ENCODE peak calls at places on chromosome 1, in five cellular contexts. F is germinal center, P is right lobe of liver, Y is GDM1, M is left cardiac atrium. N is an unnamed sample.

GRCh38 chr1:172002725-172003345 is 161.5 kb downstream of the DNM3 start:
- DNase-seq in Y (no peak), M (no peak), P (no peak), F (peak), N (peak)

GRCh38 chr1:50060279-50060678 is 36.5 kb upstream of the AGBL4 start:
- DNase-seq in P (no peak), F (no peak), M (no peak), Y (no peak), N (peak)

GRCh38 chr1:24872446-24872845 is 57.6 kb downstream of the RUNX3 start:
- DNase-seq in M (no peak), F (no peak), Y (peak), P (no peak), N (no peak)

GRCh38 chr1:146020058-146020738 is 1.3 kb downstream of the HJV start:
- DNase-seq in M (no peak), P (peak), Y (no peak), F (no peak), N (no peak)

GRCh38 chr1:99503276-99503747 is 142.6 kb upstream of the PALMD start:
- DNase-seq in M (peak), P (no peak), F (no peak), Y (no peak), N (no peak)

GRCh38 chr1:216582151-216582550 is 141.1 kb downstream of the ESRRG start:
- DNase-seq in Y (no peak), M (no peak), F (no peak), P (no peak), N (no peak)

GRCh38 chr1:204980870-204981405 is 62.1 kb upstream of the CNTN2 start:
- DNase-seq in F (no peak), M (no peak), Y (no peak), P (no peak), N (no peak)

GRCh38 chr1:152645146-152645545 is 18.0 kb upstream of the LCE2D start:
- DNase-seq in M (no peak), F (no peak), Y (no peak), P (no peak), N (no peak)

GRCh38 chr1:21621051-21621450 is 48.1 kb downstream of the RAP1GAP start:
- DNase-seq in M (no peak), F (no peak), P (no peak), Y (no peak), N (no peak)

GRCh38 chr1:173112129-173112528 is 61.4 kb upstream of the TNFSF18 start:
- DNase-seq in P (no peak), Y (peak), M (no peak), F (peak), N (no peak)

GRCh38 chr1:85660541-85660940 is 47.7 kb downstream of the ZNHIT6 start:
- DNase-seq in M (no peak), Y (no peak), P (no peak), F (no peak), N (no peak)

GRCh38 chr1:21814241-21814918 is 2.3 kb downstream of the LDLRAD2 start:
- DNase-seq in F (peak), Y (no peak), P (no peak), M (no peak), N (no peak)

GRCh38 chr1:245258271-245258920 is 103.6 kb downstream of the KIF26B start:
- DNase-seq in Y (no peak), F (no peak), P (no peak), M (no peak), N (no peak)

GRCh38 chr1:15207031-15207828 is 39.8 kb upstream of the FHAD1 start:
- DNase-seq in Y (no peak), F (no peak), P (no peak), M (no peak), N (no peak)

GRCh38 chr1:78718566-78718965 is 68.9 kb downstream of the IFI44 start:
- DNase-seq in F (no peak), Y (no peak), P (no peak), M (no peak), N (no peak)

GRCh38 chr1:23546897-23547596 is 12.3 kb downstream of the ID3 start:
- DNase-seq in P (no peak), Y (no peak), F (no peak), M (no peak), N (no peak)